ENCODE peak calls at places on chromosomes 3 and 15, in six cellular contexts. Y, L, T, K, P and C are unnamed samples.

GRCh38 chr3:183766745-183767606 is 58.4 kb downstream of the MAP6D1 start:
- DNase-seq in Y (peak), L (peak), T (peak), K (peak), P (no peak), C (peak)

GRCh38 chr3:23075478-23075877 is 127.6 kb upstream of the UBE2E2 start:
- DNase-seq in Y (no peak), L (no peak), T (no peak), K (no peak), P (no peak), C (no peak)

GRCh38 chr15:61228025-61228901 is 839 bp downstream of the RORA start:
- DNase-seq in Y (peak), L (peak), T (no peak), K (no peak), P (no peak), C (peak)

GRCh38 chr15:93467327-93467726 is 378.3 kb upstream of the RGMA start:
- DNase-seq in Y (peak), L (no peak), T (no peak), K (no peak), P (peak), C (no peak)

GRCh38 chr3:181176610-181177009 is 187.1 kb upstream of the DNAJC19 start:
- DNase-seq in Y (peak), L (peak), T (no peak), K (no peak), P (no peak), C (no peak)

GRCh38 chr15:39273805-39274411 is 307.0 kb upstream of the THBS1 start:
- DNase-seq in Y (no peak), L (no peak), T (no peak), K (no peak), P (no peak), C (no peak)

GRCh38 chr3:72630614-72631344 is 217.5 kb downstream of the SHQ1 start:
- DNase-seq in Y (no peak), L (no peak), T (no peak), K (no peak), P (no peak), C (no peak)

GRCh38 chr15:49370782-49371181 is 52.3 kb upstream of the FGF7 start:
- DNase-seq in Y (no peak), L (peak), T (no peak), K (no peak), P (no peak), C (no peak)

GRCh38 chr3:159263750-159264561 is 462.1 kb downstream of the MFSD1 start:
- DNase-seq in Y (no peak), L (peak), T (no peak), K (no peak), P (no peak), C (peak)

GRCh38 chr3:45666729-45667440 is 22.3 kb upstream of the SACM1L start:
- DNase-seq in Y (peak), L (peak), T (no peak), K (no peak), P (no peak), C (no peak)

GRCh38 chr3:127743676-127744075 is 70.9 kb downstream of the ABTB1 start:
- DNase-seq in Y (no peak), L (no peak), T (no peak), K (no peak), P (no peak), C (no peak)

GRCh38 chr3:197683191-197683590 is 53.5 kb downstream of the RUBCN start:
- DNase-seq in Y (no peak), L (no peak), T (no peak), K (no peak), P (no peak), C (no peak)

GRCh38 chr15:91338763-91339162 is 238.7 kb downstream of the SV2B start:
- DNase-seq in Y (no peak), L (no peak), T (no peak), K (no peak), P (no peak), C (no peak)

GRCh38 chr3:189355481-189356201 is 183.9 kb downstream of the TPRG1 start:
- DNase-seq in Y (no peak), L (peak), T (peak), K (no peak), P (no peak), C (no peak)

GRCh38 chr3:126613481-126614187 is 41.3 kb downstream of the TXNRD3 start:
- DNase-seq in Y (no peak), L (peak), T (no peak), K (no peak), P (no peak), C (no peak)

GRCh38 chr15:35439291-35439690 is 106.7 kb downstream of the DPH6 start:
- DNase-seq in Y (no peak), L (peak), T (no peak), K (no peak), P (no peak), C (no peak)

GRCh38 chr3:99658274-99658673 is 19.9 kb downstream of the COL8A1 start:
- DNase-seq in Y (no peak), L (no peak), T (no peak), K (no peak), P (no peak), C (no peak)

GRCh38 chr3:64594129-64594528 is 93.7 kb downstream of the ADAMTS9 start:
- DNase-seq in Y (peak), L (no peak), T (no peak), K (no peak), P (no peak), C (no peak)

GRCh38 chr3:181298421-181298820 is 308.9 kb upstream of the DNAJC19 start:
- DNase-seq in Y (no peak), L (peak), T (no peak), K (no peak), P (no peak), C (no peak)

GRCh38 chr3:44235604-44236484 is 5.8 kb upstream of the TOPAZ1 start:
- DNase-seq in Y (peak), L (peak), T (peak), K (no peak), P (peak), C (peak)

GRCh38 chr3:181613813-181614212 is 97.9 kb upstream of the SOX2 start:
- DNase-seq in Y (no peak), L (no peak), T (no peak), K (no peak), P (no peak), C (no peak)

GRCh38 chr15:86038491-86038890 is 41.2 kb upstream of the AGBL1 start:
- DNase-seq in Y (no peak), L (no peak), T (no peak), K (no peak), P (no peak), C (no peak)

GRCh38 chr15:41501191-41501917 is 7.7 kb downstream of the ITPKA start:
- DNase-seq in Y (no peak), L (no peak), T (no peak), K (no peak), P (no peak), C (peak)

GRCh38 chr3:159814161-159814560 is 174.5 kb upstream of the IL12A start:
- DNase-seq in Y (no peak), L (no peak), T (no peak), K (no peak), P (no peak), C (no peak)